ENCODE peak calls at places on chromosomes 2 and 18, in nine cellular contexts. L, C, K, T, H, W, F, R and X are unnamed samples.

GRCh38 chr18:75201273-75201898 is 7.6 kb downstream of the PTGR3 start:
- DNase-seq in F (no peak), H (no peak), T (no peak), W (no peak), K (no peak), C (no peak), L (no peak), R (no peak), X (no peak)

GRCh38 chr2:149365826-149366583 is 35.6 kb downstream of the LYPD6 start:
- DNase-seq in H (no peak), R (no peak), L (no peak), C (no peak), T (no peak), W (no peak), F (no peak), K (no peak), X (no peak)

GRCh38 chr2:74385396-74385795 is 5.3 kb upstream of the DCTN1 start:
- DNase-seq in R (no peak), F (peak), H (peak), W (no peak), C (no peak), T (no peak), K (no peak), L (peak), X (peak)

GRCh38 chr2:236290742-236291425 is 26.7 kb upstream of the ASB18 start:
- DNase-seq in T (no peak), H (no peak), K (no peak), L (no peak), C (no peak), F (no peak), R (no peak), W (no peak), X (no peak)

GRCh38 chr18:66778048-66778447 is 174.2 kb upstream of the CDH19 start:
- DNase-seq in R (no peak), H (no peak), W (no peak), C (no peak), K (no peak), F (no peak), L (no peak), T (no peak), X (no peak)

GRCh38 chr2:33275689-33276444 is 200.6 kb upstream of the RASGRP3 start:
- DNase-seq in K (no peak), W (peak), C (peak), H (no peak), F (no peak), T (no peak), L (peak), R (peak), X (peak)

GRCh38 chr2:222933458-222933857 is 72.6 kb downstream of the ACSL3 start:
- DNase-seq in R (no peak), F (no peak), H (no peak), T (no peak), W (no peak), K (no peak), C (no peak), L (no peak), X (no peak)

GRCh38 chr2:233448220-233448559 is 93.9 kb downstream of the DGKD start:
- DNase-seq in L (no peak), T (no peak), H (no peak), C (no peak), W (peak), F (no peak), K (no peak), R (no peak), X (no peak)

GRCh38 chr2:20137131-20137571 is 85.7 kb upstream of the LAPTM4A start:
- DNase-seq in W (no peak), H (no peak), F (no peak), C (no peak), K (no peak), L (no peak), R (no peak), T (no peak), X (no peak)

GRCh38 chr18:61855127-61855991 is 37.4 kb downstream of the RNF152 start:
- DNase-seq in T (no peak), W (peak), K (no peak), C (no peak), R (no peak), L (no peak), H (no peak), F (no peak), X (no peak)

GRCh38 chr18:56351911-56352502 is 286.4 kb downstream of the TXNL1 start:
- DNase-seq in L (no peak), W (no peak), C (no peak), K (no peak), R (no peak), T (no peak), H (no peak), F (no peak), X (no peak)

GRCh38 chr2:174959787-174960186 is 45.4 kb downstream of the CHN1 start:
- DNase-seq in T (no peak), W (no peak), H (no peak), F (no peak), L (no peak), R (no peak), K (no peak), C (no peak), X (no peak)

GRCh38 chr2:73999881-74000597 is 15.3 kb downstream of the TET3 start:
- DNase-seq in R (no peak), H (no peak), T (no peak), L (no peak), W (no peak), K (no peak), C (no peak), F (no peak), X (peak)

GRCh38 chr2:142980246-142981068 is 103.0 kb downstream of the KYNU start:
- DNase-seq in L (no peak), F (no peak), R (no peak), K (peak), W (no peak), H (no peak), T (no peak), C (no peak), X (no peak)

GRCh38 chr2:235005603-235006259 is 53.9 kb downstream of the SH3BP4 start:
- DNase-seq in C (no peak), F (peak), R (peak), H (peak), K (no peak), T (no peak), W (peak), L (peak), X (peak)

GRCh38 chr2:204005940-204006721 is 69.6 kb downstream of the ICOS start:
- DNase-seq in R (no peak), T (no peak), W (no peak), H (no peak), F (no peak), K (no peak), C (no peak), L (no peak), X (no peak)

GRCh38 chr2:32289165-32290054 is 11.7 kb downstream of the YIPF4 start:
- DNase-seq in L (no peak), F (no peak), K (no peak), C (no peak), W (no peak), H (no peak), R (no peak), T (no peak), X (no peak)

GRCh38 chr2:43312751-43313641 is 86.6 kb upstream of the ZFP36L2 start:
- DNase-seq in F (no peak), W (no peak), C (no peak), R (no peak), K (no peak), H (no peak), L (no peak), T (no peak), X (no peak)

GRCh38 chr2:67389286-67389685 is 7.8 kb upstream of the ETAA1 start:
- DNase-seq in C (no peak), K (no peak), T (no peak), W (no peak), H (no peak), L (no peak), R (no peak), F (no peak), X (no peak)

GRCh38 chr2:196592912-196593881 is 46.3 kb upstream of the CCDC150 start:
- DNase-seq in L (peak), F (peak), T (no peak), H (peak), W (peak), K (peak), C (no peak), R (peak), X (peak)

GRCh38 chr2:211457325-211457724 is 900.9 kb downstream of the CPS1 start:
- DNase-seq in K (no peak), L (no peak), C (no peak), H (no peak), W (no peak), F (no peak), R (no peak), T (no peak), X (no peak)

GRCh38 chr2:200609027-200609614 is 23.3 kb downstream of the AOX1 start:
- DNase-seq in F (no peak), R (no peak), T (no peak), W (peak), L (no peak), C (no peak), H (no peak), K (no peak), X (no peak)

GRCh38 chr2:169546756-169547155 is 26.9 kb downstream of the FASTKD1 start:
- DNase-seq in R (no peak), C (no peak), H (no peak), K (no peak), F (no peak), L (no peak), W (no peak), T (no peak), X (no peak)

GRCh38 chr2:54660752-54661151 is 62.7 kb upstream of the EML6 start:
- DNase-seq in K (no peak), R (no peak), T (no peak), W (no peak), L (no peak), F (no peak), C (no peak), H (peak), X (peak)

GRCh38 chr2:210169871-210170441 is 1.3 kb downstream of the KANSL1L start:
- DNase-seq in F (no peak), K (no peak), R (no peak), L (no peak), W (no peak), H (no peak), T (no peak), C (no peak), X (no peak)

GRCh38 chr18:24126155-24126947 is 12.5 kb upstream of the CABYR start:
- DNase-seq in T (no peak), C (no peak), L (no peak), R (no peak), W (no peak), F (no peak), H (no peak), K (no peak), X (no peak)

GRCh38 chr2:6576312-6576711 is 289.4 kb downstream of the CMPK2 start:
- DNase-seq in R (no peak), W (no peak), H (no peak), C (no peak), F (no peak), T (no peak), L (no peak), K (no peak), X (no peak)

GRCh38 chr2:15311201-15311882 is 249.8 kb downstream of the NBAS start:
- DNase-seq in H (no peak), T (no peak), F (no peak), K (peak), C (no peak), W (no peak), L (no peak), R (no peak), X (no peak)

GRCh38 chr2:207792244-207792785 is 22.6 kb upstream of the FZD5 start:
- DNase-seq in F (no peak), H (no peak), C (no peak), W (no peak), L (no peak), T (no peak), R (no peak), K (no peak), X (no peak)

GRCh38 chr2:24917086-24917485 is 3.0 kb downstream of the ADCY3 start:
- DNase-seq in K (no peak), L (no peak), C (no peak), F (no peak), H (no peak), W (no peak), R (no peak), T (no peak), X (no peak)

GRCh38 chr2:189723199-189723598 is 39.4 kb downstream of the OSGEPL1 start:
- DNase-seq in R (no peak), F (no peak), H (no peak), W (no peak), L (no peak), K (no peak), T (no peak), C (no peak), X (no peak)